ENCODE peak calls at places on chromosomes 16 and 17, in eight cellular contexts. One of them, this sample, is unnamed.

GRCh38 chr16:85061566-85061965 is 34.0 kb downstream of the KIAA0513 start:
- DNase-seq in Right ventricle myocardium superior: peak
- DNase-seq in activated CD4-positive, alpha-beta T cell treated with anti-CD3 and anti-CD28 coated beads, Interleukin-2, amount 50 U/mL, for 48 hours: no peak
- DNase-seq in activated naive CD8-positive, alpha-beta T cell treated with anti-CD3 and anti-CD28 coated beads, Interleukin-2, amount 50 U/mL, for 24 hours: no peak
- DNase-seq in Kasumi-1: peak
- DNase-seq in AG08395: no peak
- DNase-seq in hippocampal formation: no peak
- DNase-seq in NCI-H1092: no peak
- DNase-seq in this sample: no peak

GRCh38 chr16:50472472-50472871 is 75.7 kb upstream of the NKD1 start:
- DNase-seq in Right ventricle myocardium superior: no peak
- DNase-seq in activated CD4-positive, alpha-beta T cell treated with anti-CD3 and anti-CD28 coated beads, Interleukin-2, amount 50 U/mL, for 48 hours: no peak
- DNase-seq in activated naive CD8-positive, alpha-beta T cell treated with anti-CD3 and anti-CD28 coated beads, Interleukin-2, amount 50 U/mL, for 24 hours: no peak
- DNase-seq in Kasumi-1: no peak
- DNase-seq in AG08395: no peak
- DNase-seq in hippocampal formation: no peak
- DNase-seq in NCI-H1092: no peak
- DNase-seq in this sample: no peak

GRCh38 chr17:8315740-8316217 is 5.7 kb downstream of the ARHGEF15 start:
- DNase-seq in Right ventricle myocardium superior: no peak
- DNase-seq in activated CD4-positive, alpha-beta T cell treated with anti-CD3 and anti-CD28 coated beads, Interleukin-2, amount 50 U/mL, for 48 hours: no peak
- DNase-seq in activated naive CD8-positive, alpha-beta T cell treated with anti-CD3 and anti-CD28 coated beads, Interleukin-2, amount 50 U/mL, for 24 hours: no peak
- DNase-seq in Kasumi-1: no peak
- DNase-seq in AG08395: no peak
- DNase-seq in hippocampal formation: no peak
- DNase-seq in NCI-H1092: no peak
- DNase-seq in this sample: no peak

GRCh38 chr16:51553910-51554309 is 402.8 kb upstream of the SALL1 start:
- DNase-seq in Right ventricle myocardium superior: no peak
- DNase-seq in activated CD4-positive, alpha-beta T cell treated with anti-CD3 and anti-CD28 coated beads, Interleukin-2, amount 50 U/mL, for 48 hours: no peak
- DNase-seq in activated naive CD8-positive, alpha-beta T cell treated with anti-CD3 and anti-CD28 coated beads, Interleukin-2, amount 50 U/mL, for 24 hours: no peak
- DNase-seq in Kasumi-1: no peak
- DNase-seq in AG08395: no peak
- DNase-seq in hippocampal formation: no peak
- DNase-seq in NCI-H1092: no peak
- DNase-seq in this sample: no peak

GRCh38 chr16:56910654-56911539 is 21.0 kb upstream of the HERPUD1 start:
- DNase-seq in Right ventricle myocardium superior: no peak
- DNase-seq in activated CD4-positive, alpha-beta T cell treated with anti-CD3 and anti-CD28 coated beads, Interleukin-2, amount 50 U/mL, for 48 hours: peak
- DNase-seq in activated naive CD8-positive, alpha-beta T cell treated with anti-CD3 and anti-CD28 coated beads, Interleukin-2, amount 50 U/mL, for 24 hours: peak
- DNase-seq in Kasumi-1: peak
- DNase-seq in AG08395: peak
- DNase-seq in hippocampal formation: no peak
- DNase-seq in NCI-H1092: no peak
- DNase-seq in this sample: no peak

GRCh38 chr16:65884018-65884417 is 482.5 kb upstream of the CDH5 start:
- DNase-seq in Right ventricle myocardium superior: no peak
- DNase-seq in activated CD4-positive, alpha-beta T cell treated with anti-CD3 and anti-CD28 coated beads, Interleukin-2, amount 50 U/mL, for 48 hours: no peak
- DNase-seq in activated naive CD8-positive, alpha-beta T cell treated with anti-CD3 and anti-CD28 coated beads, Interleukin-2, amount 50 U/mL, for 24 hours: no peak
- DNase-seq in Kasumi-1: no peak
- DNase-seq in AG08395: no peak
- DNase-seq in hippocampal formation: no peak
- DNase-seq in NCI-H1092: no peak
- DNase-seq in this sample: no peak

GRCh38 chr16:69880640-69881133 is 70.4 kb upstream of the CLEC18A start:
- DNase-seq in Right ventricle myocardium superior: no peak
- DNase-seq in activated CD4-positive, alpha-beta T cell treated with anti-CD3 and anti-CD28 coated beads, Interleukin-2, amount 50 U/mL, for 48 hours: no peak
- DNase-seq in activated naive CD8-positive, alpha-beta T cell treated with anti-CD3 and anti-CD28 coated beads, Interleukin-2, amount 50 U/mL, for 24 hours: no peak
- DNase-seq in Kasumi-1: no peak
- DNase-seq in AG08395: peak
- DNase-seq in hippocampal formation: peak
- DNase-seq in NCI-H1092: no peak
- DNase-seq in this sample: no peak

GRCh38 chr16:57862698-57863433 is 60.6 kb upstream of the KIFC3 start:
- DNase-seq in Right ventricle myocardium superior: no peak
- DNase-seq in activated CD4-positive, alpha-beta T cell treated with anti-CD3 and anti-CD28 coated beads, Interleukin-2, amount 50 U/mL, for 48 hours: no peak
- DNase-seq in activated naive CD8-positive, alpha-beta T cell treated with anti-CD3 and anti-CD28 coated beads, Interleukin-2, amount 50 U/mL, for 24 hours: no peak
- DNase-seq in Kasumi-1: no peak
- DNase-seq in AG08395: no peak
- DNase-seq in hippocampal formation: no peak
- DNase-seq in NCI-H1092: no peak
- DNase-seq in this sample: no peak

GRCh38 chr17:1769826-1770477 is 8.1 kb downstream of the SERPINF1 start:
- DNase-seq in Right ventricle myocardium superior: no peak
- DNase-seq in activated CD4-positive, alpha-beta T cell treated with anti-CD3 and anti-CD28 coated beads, Interleukin-2, amount 50 U/mL, for 48 hours: no peak
- DNase-seq in activated naive CD8-positive, alpha-beta T cell treated with anti-CD3 and anti-CD28 coated beads, Interleukin-2, amount 50 U/mL, for 24 hours: peak
- DNase-seq in Kasumi-1: no peak
- DNase-seq in AG08395: no peak
- DNase-seq in hippocampal formation: no peak
- DNase-seq in NCI-H1092: no peak
- DNase-seq in this sample: no peak

GRCh38 chr17:50186661-50187402 is 14.6 kb downstream of the COL1A1 start:
- DNase-seq in Right ventricle myocardium superior: no peak
- DNase-seq in activated CD4-positive, alpha-beta T cell treated with anti-CD3 and anti-CD28 coated beads, Interleukin-2, amount 50 U/mL, for 48 hours: no peak
- DNase-seq in activated naive CD8-positive, alpha-beta T cell treated with anti-CD3 and anti-CD28 coated beads, Interleukin-2, amount 50 U/mL, for 24 hours: no peak
- DNase-seq in Kasumi-1: no peak
- DNase-seq in AG08395: peak
- DNase-seq in hippocampal formation: no peak
- DNase-seq in NCI-H1092: no peak
- DNase-seq in this sample: no peak

GRCh38 chr16:82947675-82948074 is 320.9 kb downstream of the CDH13 start:
- DNase-seq in Right ventricle myocardium superior: no peak
- DNase-seq in activated CD4-positive, alpha-beta T cell treated with anti-CD3 and anti-CD28 coated beads, Interleukin-2, amount 50 U/mL, for 48 hours: no peak
- DNase-seq in activated naive CD8-positive, alpha-beta T cell treated with anti-CD3 and anti-CD28 coated beads, Interleukin-2, amount 50 U/mL, for 24 hours: no peak
- DNase-seq in Kasumi-1: no peak
- DNase-seq in AG08395: no peak
- DNase-seq in hippocampal formation: no peak
- DNase-seq in NCI-H1092: no peak
- DNase-seq in this sample: no peak

GRCh38 chr17:43900183-43900857 is 7.0 kb downstream of the MPP2 start:
- DNase-seq in Right ventricle myocardium superior: peak
- DNase-seq in activated CD4-positive, alpha-beta T cell treated with anti-CD3 and anti-CD28 coated beads, Interleukin-2, amount 50 U/mL, for 48 hours: peak
- DNase-seq in activated naive CD8-positive, alpha-beta T cell treated with anti-CD3 and anti-CD28 coated beads, Interleukin-2, amount 50 U/mL, for 24 hours: peak
- DNase-seq in Kasumi-1: peak
- DNase-seq in AG08395: peak
- DNase-seq in hippocampal formation: peak
- DNase-seq in NCI-H1092: peak
- DNase-seq in this sample: peak

GRCh38 chr17:82414548-82415281 is 3.4 kb upstream of the HEXD start:
- DNase-seq in Right ventricle myocardium superior: peak
- DNase-seq in activated CD4-positive, alpha-beta T cell treated with anti-CD3 and anti-CD28 coated beads, Interleukin-2, amount 50 U/mL, for 48 hours: peak
- DNase-seq in activated naive CD8-positive, alpha-beta T cell treated with anti-CD3 and anti-CD28 coated beads, Interleukin-2, amount 50 U/mL, for 24 hours: peak
- DNase-seq in Kasumi-1: peak
- DNase-seq in AG08395: peak
- DNase-seq in hippocampal formation: peak
- DNase-seq in NCI-H1092: peak
- DNase-seq in this sample: peak

GRCh38 chr16:68992521-68992920 is 112.9 kb upstream of the HAS3 start:
- DNase-seq in Right ventricle myocardium superior: no peak
- DNase-seq in activated CD4-positive, alpha-beta T cell treated with anti-CD3 and anti-CD28 coated beads, Interleukin-2, amount 50 U/mL, for 48 hours: no peak
- DNase-seq in activated naive CD8-positive, alpha-beta T cell treated with anti-CD3 and anti-CD28 coated beads, Interleukin-2, amount 50 U/mL, for 24 hours: no peak
- DNase-seq in Kasumi-1: no peak
- DNase-seq in AG08395: peak
- DNase-seq in hippocampal formation: no peak
- DNase-seq in NCI-H1092: no peak
- DNase-seq in this sample: no peak

GRCh38 chr17:78921437-78921971 is 3.7 kb downstream of the TIMP2 start:
- DNase-seq in Right ventricle myocardium superior: peak
- DNase-seq in activated CD4-positive, alpha-beta T cell treated with anti-CD3 and anti-CD28 coated beads, Interleukin-2, amount 50 U/mL, for 48 hours: no peak
- DNase-seq in activated naive CD8-positive, alpha-beta T cell treated with anti-CD3 and anti-CD28 coated beads, Interleukin-2, amount 50 U/mL, for 24 hours: no peak
- DNase-seq in Kasumi-1: no peak
- DNase-seq in AG08395: no peak
- DNase-seq in hippocampal formation: peak
- DNase-seq in NCI-H1092: no peak
- DNase-seq in this sample: no peak

GRCh38 chr16:83581082-83581481 is 226.7 kb upstream of the HSBP1 start:
- DNase-seq in Right ventricle myocardium superior: no peak
- DNase-seq in activated CD4-positive, alpha-beta T cell treated with anti-CD3 and anti-CD28 coated beads, Interleukin-2, amount 50 U/mL, for 48 hours: no peak
- DNase-seq in activated naive CD8-positive, alpha-beta T cell treated with anti-CD3 and anti-CD28 coated beads, Interleukin-2, amount 50 U/mL, for 24 hours: no peak
- DNase-seq in Kasumi-1: no peak
- DNase-seq in AG08395: no peak
- DNase-seq in hippocampal formation: no peak
- DNase-seq in NCI-H1092: no peak
- DNase-seq in this sample: no peak

GRCh38 chr17:39927928-39928867 is 666 bp downstream of the LRRC3C start:
- DNase-seq in Right ventricle myocardium superior: peak
- DNase-seq in activated CD4-positive, alpha-beta T cell treated with anti-CD3 and anti-CD28 coated beads, Interleukin-2, amount 50 U/mL, for 48 hours: no peak
- DNase-seq in activated naive CD8-positive, alpha-beta T cell treated with anti-CD3 and anti-CD28 coated beads, Interleukin-2, amount 50 U/mL, for 24 hours: no peak
- DNase-seq in Kasumi-1: no peak
- DNase-seq in AG08395: no peak
- DNase-seq in hippocampal formation: no peak
- DNase-seq in NCI-H1092: no peak
- DNase-seq in this sample: no peak

This sample was measured in frontal cortex.